ENCODE peak calls at places on chromosomes 7 and 10, in six cellular contexts. O is SW480, K is HEK293T, B is A172, D is GM04504, X is NCI-H1092. M is an unnamed sample.

GRCh38 chr7:100426516-100426915 is 2.0 kb downstream of the ZCWPW1 start:
- DNase-seq in O (no peak), K (no peak), B (no peak), D (no peak), X (no peak), M (no peak)

GRCh38 chr7:48289661-48290060 is 118.4 kb downstream of the ABCA13 start:
- DNase-seq in O (no peak), K (no peak), B (no peak), D (no peak), X (no peak), M (no peak)

GRCh38 chr10:132158810-132159209 is 27.9 kb upstream of the DPYSL4 start:
- DNase-seq in O (no peak), K (no peak), B (no peak), D (no peak), X (no peak), M (no peak)

GRCh38 chr7:118281196-118281595 is 56.7 kb downstream of the ANKRD7 start:
- DNase-seq in O (no peak), K (no peak), B (peak), D (no peak), X (no peak), M (no peak)

GRCh38 chr7:55019691-55020480 is 1.1 kb downstream of the EGFR start:
- DNase-seq in O (peak), K (peak), B (no peak), D (no peak), X (no peak), M (no peak)

GRCh38 chr10:101226506-101226887 is 2.8 kb downstream of the LBX1 start:
- DNase-seq in O (no peak), K (no peak), B (no peak), D (no peak), X (no peak), M (no peak)

GRCh38 chr7:129610709-129611245 is 743 bp upstream of the NRF1 start:
- DNase-seq in O (no peak), K (no peak), B (no peak), D (no peak), X (no peak), M (no peak)

GRCh38 chr10:67518756-67519155 is 177.2 kb downstream of the CTNNA3 start:
- DNase-seq in O (no peak), K (no peak), B (no peak), D (no peak), X (no peak), M (no peak)

GRCh38 chr7:117834983-117835664 is 38.1 kb downstream of the CTTNBP2 start:
- DNase-seq in O (no peak), K (no peak), B (no peak), D (no peak), X (peak), M (no peak)

GRCh38 chr7:95777266-95777665 is 4.9 kb downstream of the DYNC1I1 start:
- DNase-seq in O (no peak), K (no peak), B (no peak), D (no peak), X (no peak), M (no peak)